ENCODE peak calls at places on chromosomes 7 and 10, in seven cellular contexts. One of them, this sample, is unnamed.

GRCh38 chr10:86526606-86527005 is 5.0 kb upstream of the WAPL start:
- DNase-seq in OCI-LY7: no peak
- DNase-seq in mesenteric fat pad: no peak
- DNase-seq in neural crest cell: no peak
- DNase-seq in Right ventricle myocardium superior: no peak
- DNase-seq in adrenal gland: no peak
- DNase-seq in small intestine: no peak
- DNase-seq in this sample: no peak

GRCh38 chr10:118961401-118961800 is 68.1 kb upstream of the NANOS1 start:
- DNase-seq in OCI-LY7: no peak
- DNase-seq in mesenteric fat pad: peak
- DNase-seq in neural crest cell: no peak
- DNase-seq in Right ventricle myocardium superior: no peak
- DNase-seq in adrenal gland: peak
- DNase-seq in small intestine: no peak
- DNase-seq in this sample: no peak

GRCh38 chr10:98242823-98243222 is 25.2 kb downstream of the LOXL4 start:
- DNase-seq in OCI-LY7: peak
- DNase-seq in mesenteric fat pad: no peak
- DNase-seq in neural crest cell: no peak
- DNase-seq in Right ventricle myocardium superior: no peak
- DNase-seq in adrenal gland: no peak
- DNase-seq in small intestine: no peak
- DNase-seq in this sample: no peak

GRCh38 chr7:8089036-8089780 is 120.6 kb downstream of the GLCCI1 start:
- DNase-seq in OCI-LY7: no peak
- DNase-seq in mesenteric fat pad: no peak
- DNase-seq in neural crest cell: no peak
- DNase-seq in Right ventricle myocardium superior: no peak
- DNase-seq in adrenal gland: no peak
- DNase-seq in small intestine: no peak
- DNase-seq in this sample: no peak

GRCh38 chr10:71316081-71316785 is 2.8 kb upstream of the SLC29A3 start:
- DNase-seq in OCI-LY7: no peak
- DNase-seq in mesenteric fat pad: no peak
- DNase-seq in neural crest cell: no peak
- DNase-seq in Right ventricle myocardium superior: no peak
- DNase-seq in adrenal gland: no peak
- DNase-seq in small intestine: no peak
- DNase-seq in this sample: no peak

GRCh38 chr7:38492010-38492409 is 139.2 kb downstream of the AMPH start:
- DNase-seq in OCI-LY7: no peak
- DNase-seq in mesenteric fat pad: no peak
- DNase-seq in neural crest cell: no peak
- DNase-seq in Right ventricle myocardium superior: no peak
- DNase-seq in adrenal gland: no peak
- DNase-seq in small intestine: no peak
- DNase-seq in this sample: no peak

GRCh38 chr7:5266148-5267028 is 16.4 kb upstream of the SLC29A4 start:
- DNase-seq in OCI-LY7: no peak
- DNase-seq in mesenteric fat pad: no peak
- DNase-seq in neural crest cell: no peak
- DNase-seq in Right ventricle myocardium superior: no peak
- DNase-seq in adrenal gland: no peak
- DNase-seq in small intestine: no peak
- DNase-seq in this sample: no peak

GRCh38 chr7:46909601-46910051 is 672.3 kb downstream of the TNS3 start:
- DNase-seq in OCI-LY7: no peak
- DNase-seq in mesenteric fat pad: no peak
- DNase-seq in neural crest cell: no peak
- DNase-seq in Right ventricle myocardium superior: no peak
- DNase-seq in adrenal gland: no peak
- DNase-seq in small intestine: no peak
- DNase-seq in this sample: no peak

GRCh38 chr7:25716421-25716820 is 435.6 kb upstream of the NFE2L3 start:
- DNase-seq in OCI-LY7: no peak
- DNase-seq in mesenteric fat pad: no peak
- DNase-seq in neural crest cell: no peak
- DNase-seq in Right ventricle myocardium superior: no peak
- DNase-seq in adrenal gland: peak
- DNase-seq in small intestine: no peak
- DNase-seq in this sample: no peak